ENCODE peak calls at places on chromosomes 16 and 17, in four cellular contexts. K is hypothalamus; V is KBM-7; G is activated CD8-positive, alpha-beta T cell treated with anti-CD3 and anti-CD28 coated beads for 36 hours. E is an unnamed sample.

GRCh38 chr16:58665200-58665599 is 19.4 kb downstream of the SLC38A7 start:
- DNase-seq in K (no peak), G (no peak), V (no peak), E (no peak)

GRCh38 chr16:85014311-85014710 is 3.0 kb upstream of the ZDHHC7 start:
- DNase-seq in V (no peak), K (no peak), G (no peak), E (no peak)

GRCh38 chr16:24748242-24748641 is 18.8 kb downstream of the TNRC6A start:
- DNase-seq in K (peak), G (peak), V (no peak), E (peak)

GRCh38 chr17:38428643-38429371 is 543 bp downstream of the ARHGAP23 start:
- DNase-seq in V (peak), G (peak), K (peak), E (peak)

GRCh38 chr17:48478224-48479013 is 48.4 kb upstream of the SKAP1 start:
- DNase-seq in G (peak), V (peak), K (no peak), E (peak)

GRCh38 chr17:42632949-42633444 is 23.5 kb downstream of the TUBG1 start:
- DNase-seq in G (no peak), V (no peak), K (no peak), E (no peak)

GRCh38 chr16:67084345-67085028 is 25.3 kb upstream of the PHAF1 start:
- DNase-seq in V (no peak), G (no peak), K (no peak), E (no peak)

GRCh38 chr17:27550974-27551505 is 79.9 kb upstream of the LGALS9 start:
- DNase-seq in G (no peak), V (no peak), K (no peak), E (no peak)

GRCh38 chr17:27755706-27756466 is 44.4 kb downstream of the NOS2 start:
- DNase-seq in K (no peak), V (no peak), G (no peak), E (no peak)

GRCh38 chr17:59764292-59764741 is 56.9 kb downstream of the VMP1 start:
- DNase-seq in V (no peak), G (peak), K (no peak), E (no peak)

GRCh38 chr16:14219983-14220382 is 148.9 kb downstream of the MRTFB start:
- DNase-seq in K (no peak), G (no peak), V (no peak), E (no peak)

GRCh38 chr16:66970775-66971725 is 10.0 kb downstream of the CES3 start:
- DNase-seq in K (no peak), G (peak), V (no peak), E (no peak)

GRCh38 chr17:33864758-33865229 is 390.3 kb upstream of the CCL2 start:
- DNase-seq in K (no peak), V (no peak), G (no peak), E (no peak)

GRCh38 chr16:28569011-28569410 is 15.3 kb downstream of the SGF29 start:
- DNase-seq in G (no peak), V (no peak), K (no peak), E (no peak)

GRCh38 chr16:57747996-57748395 is 12.4 kb downstream of the KATNB1 start:
- DNase-seq in K (no peak), V (no peak), G (no peak), E (no peak)

E was measured in HL-60.